ENCODE peak calls at places on chromosomes 11 and 22, in five cellular contexts. T, V, X, H and S are unnamed samples.

GRCh38 chr11:66686100-66686785 is 8.6 kb upstream of the RBM4B start:
- DNase-seq in T (no peak), X (no peak), H (no peak), V (no peak), S (no peak)

GRCh38 chr11:128503231-128503991 is 83.9 kb downstream of the ETS1 start:
- DNase-seq in H (no peak), T (no peak), X (no peak), V (no peak), S (no peak)

GRCh38 chr22:28799125-28799833 is 1.1 kb downstream of the XBP1 start:
- DNase-seq in X (no peak), V (peak; percentile 69), T (no peak), H (no peak), S (peak; percentile 61)

GRCh38 chr11:43393765-43394355 is 35.1 kb downstream of the TTC17 start:
- DNase-seq in T (no peak), V (no peak), X (no peak), H (no peak), S (no peak)

GRCh38 chr11:1923201-1923956 is 3.9 kb downstream of the TNNT3 start:
- DNase-seq in H (no peak), T (no peak), X (no peak), V (no peak), S (no peak)

GRCh38 chr11:26931248-26931631 is 62.7 kb upstream of the FIBIN start:
- DNase-seq in X (no peak), V (no peak), T (no peak), H (no peak), S (no peak)

GRCh38 chr22:35972559-35972958 is 56.1 kb downstream of the RBFOX2 start:
- DNase-seq in X (no peak), H (no peak), V (no peak), T (no peak), S (no peak)

GRCh38 chr11:44304091-44305084 is 5.6 kb downstream of the ALX4 start:
- DNase-seq in V (no peak), H (no peak), X (no peak), T (no peak), S (no peak)

GRCh38 chr11:100682247-100682969 is 4.7 kb upstream of the ARHGAP42 start:
- DNase-seq in H (no peak), X (no peak), V (no peak), T (no peak), S (no peak)

GRCh38 chr11:117870176-117870952 is 6.1 kb downstream of the FXYD6 start:
- DNase-seq in X (no peak), H (no peak), V (no peak), T (no peak), S (peak; percentile 91)

GRCh38 chr11:120524536-120525085 is 13.1 kb downstream of the GRIK4 start:
- DNase-seq in V (no peak), X (no peak), T (no peak), H (no peak), S (no peak)